ENCODE peak calls at places on chromosomes 6 and 20, in eight cellular contexts. D, C, G, W, S, Y, R and Q are unnamed samples.
A peak's percentile ranks its signal among the peaks of the same experiment; 100 is the strongest.

GRCh38 chr6:156977527-156978291 is 200.5 kb downstream of the ARID1B start:
- DNase-seq in D (no peak), C (no peak), G (no peak), W (no peak), S (peak; percentile 30), Y (peak; percentile 42), R (no peak), Q (peak; percentile 62)

GRCh38 chr6:134822920-134823430 is 126.9 kb downstream of the ALDH8A1 start:
- DNase-seq in D (peak; percentile 10), C (peak; percentile 66), G (peak; percentile 24), W (peak; percentile 25), S (peak; percentile 87), Y (no peak), R (no peak), Q (peak; percentile 93)

GRCh38 chr6:16654703-16655102 is 106.6 kb downstream of the ATXN1 start:
- DNase-seq in D (no peak), C (no peak), G (no peak), W (no peak), S (no peak), Y (no peak), R (no peak), Q (no peak)

GRCh38 chr6:89302195-89302770 is 12.8 kb downstream of the GABRR2 start:
- DNase-seq in D (no peak), C (no peak), G (no peak), W (no peak), S (no peak), Y (no peak), R (no peak), Q (no peak)

GRCh38 chr20:4021905-4022304 is 6.5 kb upstream of the RNF24 start:
- DNase-seq in D (no peak), C (no peak), G (no peak), W (no peak), S (peak; percentile 29), Y (no peak), R (no peak), Q (peak; percentile 45)

GRCh38 chr20:13507646-13508045 is 131.1 kb downstream of the TASP1 start:
- DNase-seq in D (no peak), C (no peak), G (no peak), W (no peak), S (no peak), Y (no peak), R (no peak), Q (no peak)

GRCh38 chr6:52176550-52176949 is 9.6 kb upstream of the IL17A start:
- DNase-seq in D (no peak), C (no peak), G (no peak), W (no peak), S (no peak), Y (no peak), R (no peak), Q (no peak)

GRCh38 chr6:81465859-81466258 is 286.6 kb downstream of the TENT5A start:
- DNase-seq in D (no peak), C (no peak), G (no peak), W (no peak), S (peak; percentile 30), Y (no peak), R (no peak), Q (peak; percentile 61)

GRCh38 chr20:24492031-24492607 is 22.7 kb downstream of the SYNDIG1 start:
- DNase-seq in D (no peak), C (peak; percentile 18), G (no peak), W (no peak), S (no peak), Y (no peak), R (no peak), Q (no peak)

GRCh38 chr20:52150440-52151258 is 40.9 kb downstream of the ZFP64 start:
- DNase-seq in D (no peak), C (peak; percentile 65), G (no peak), W (no peak), S (peak; percentile 56), Y (no peak), R (no peak), Q (peak; percentile 70)

GRCh38 chr6:3610206-3610605 is 141.3 kb downstream of the PXDC1 start:
- DNase-seq in D (no peak), C (no peak), G (no peak), W (no peak), S (peak; percentile 47), Y (no peak), R (no peak), Q (no peak)

GRCh38 chr20:42852691-42853090 is 337.0 kb downstream of the PTPRT start:
- DNase-seq in D (no peak), C (no peak), G (no peak), W (no peak), S (no peak), Y (no peak), R (no peak), Q (no peak)

GRCh38 chr20:47350691-47351545 is 5.6 kb downstream of the ZMYND8 start:
- DNase-seq in D (no peak), C (no peak), G (no peak), W (no peak), S (no peak), Y (no peak), R (no peak), Q (no peak)

GRCh38 chr20:58981564-58982364 is 708 bp downstream of the NELFCD start:
- DNase-seq in D (no peak), C (peak; percentile 67), G (no peak), W (no peak), S (peak; percentile 21), Y (no peak), R (no peak), Q (peak; percentile 33)

GRCh38 chr20:50381771-50382593 is 128.2 kb upstream of the PTPN1 start:
- DNase-seq in D (no peak), C (no peak), G (no peak), W (no peak), S (no peak), Y (no peak), R (no peak), Q (no peak)

GRCh38 chr20:51004781-51005180 is 18.1 kb downstream of the KCNG1 start:
- DNase-seq in D (no peak), C (no peak), G (no peak), W (no peak), S (no peak), Y (no peak), R (no peak), Q (no peak)

DNA sequence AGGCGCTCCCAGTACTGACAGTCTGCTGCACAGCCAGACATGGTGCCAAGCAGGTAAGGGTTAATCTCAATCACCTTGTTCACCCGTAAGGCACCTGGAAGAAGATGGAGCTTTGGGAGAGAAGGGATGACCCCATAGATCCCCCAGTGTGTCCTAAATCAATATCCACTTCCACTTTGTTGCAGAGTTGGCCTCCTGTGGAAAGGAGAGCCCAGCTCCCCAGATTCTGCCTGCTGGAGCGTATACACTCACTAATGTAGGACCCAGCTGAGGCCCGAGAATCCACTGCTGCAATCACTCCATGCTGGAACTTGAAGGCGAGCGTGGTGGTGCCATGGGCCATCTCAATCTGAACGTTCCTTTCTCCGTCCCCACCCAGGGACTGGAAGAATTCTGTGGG is 1.2 kb downstream of the PSMB8 start:
- DNase-seq in D (no peak), C (no peak), G (no peak), W (no peak), S (no peak), Y (no peak), R (no peak), Q (no peak)
- H3K4me3 ChIP-seq in D (no peak overlapping the region), C (no peak overlapping the region), G (peak overlapping the region; percentile 85), W (no peak overlapping the region), S (no peak overlapping the region), Y (no peak overlapping the region), R (no peak overlapping the region), Q (no peak overlapping the region)

GRCh38 chr6:148779142-148779562 is 32.3 kb downstream of the UST start:
- DNase-seq in D (no peak), C (no peak), G (no peak), W (peak; percentile 45), S (no peak), Y (no peak), R (no peak), Q (peak; percentile 83)

GRCh38 chr6:148776321-148776966 is 29.6 kb downstream of the UST start:
- DNase-seq in D (no peak), C (peak; percentile 26), G (no peak), W (no peak), S (peak; percentile 78), Y (no peak), R (no peak), Q (peak; percentile 83)

DNA sequence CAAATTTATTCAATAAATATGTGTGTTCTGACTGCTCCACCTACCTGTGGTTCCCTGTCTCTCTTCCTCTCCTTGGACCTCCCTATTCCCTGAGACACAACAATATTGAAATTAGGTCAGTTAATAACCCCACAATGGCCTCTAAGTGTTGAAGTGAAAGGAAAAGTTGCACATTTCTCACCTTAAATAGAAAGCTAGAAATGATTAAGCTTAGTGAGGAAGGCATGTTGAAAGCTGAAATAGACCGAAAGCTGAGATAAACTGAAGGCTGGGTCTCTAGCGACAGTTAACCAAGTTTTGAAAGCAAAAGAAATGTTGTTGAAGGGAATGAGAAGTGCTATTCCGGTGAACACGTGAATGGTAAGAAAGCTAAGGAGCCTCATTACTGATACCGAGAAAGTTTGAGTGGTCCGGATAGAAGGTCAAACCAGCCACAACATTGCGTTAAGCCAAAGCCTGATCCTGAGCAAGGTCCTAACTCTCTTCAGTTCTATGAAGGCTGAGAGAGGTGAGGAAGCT is 34.1 kb downstream of the UST start:
- DNase-seq in D (no peak), C (no peak), G (no peak), W (no peak), S (no peak), Y (no peak), R (no peak), Q (no peak)
- TF ChIP-seq CTCF in D (no peak), C (no peak), G (no peak), W (no peak), S (no peak), Y (no peak), R (no peak), Q (no peak)

GRCh38 chr6:32252326-32253009 is 28.6 kb upstream of the NOTCH4 start:
- DNase-seq in D (no peak), C (no peak), G (no peak), W (no peak), S (no peak), Y (no peak), R (no peak), Q (no peak)

GRCh38 chr6:32249262-32249661 is 25.4 kb upstream of the NOTCH4 start:
- DNase-seq in D (no peak), C (no peak), G (no peak), W (no peak), S (no peak), Y (no peak), R (no peak), Q (no peak)

GRCh38 chr6:32255212-32256153 is 31.6 kb upstream of the NOTCH4 start:
- DNase-seq in D (peak; percentile 62), C (peak; percentile 72), G (peak; percentile 60), W (no peak), S (peak; percentile 92), Y (peak; percentile 52), R (peak; percentile 63), Q (peak; percentile 95)

DNA sequence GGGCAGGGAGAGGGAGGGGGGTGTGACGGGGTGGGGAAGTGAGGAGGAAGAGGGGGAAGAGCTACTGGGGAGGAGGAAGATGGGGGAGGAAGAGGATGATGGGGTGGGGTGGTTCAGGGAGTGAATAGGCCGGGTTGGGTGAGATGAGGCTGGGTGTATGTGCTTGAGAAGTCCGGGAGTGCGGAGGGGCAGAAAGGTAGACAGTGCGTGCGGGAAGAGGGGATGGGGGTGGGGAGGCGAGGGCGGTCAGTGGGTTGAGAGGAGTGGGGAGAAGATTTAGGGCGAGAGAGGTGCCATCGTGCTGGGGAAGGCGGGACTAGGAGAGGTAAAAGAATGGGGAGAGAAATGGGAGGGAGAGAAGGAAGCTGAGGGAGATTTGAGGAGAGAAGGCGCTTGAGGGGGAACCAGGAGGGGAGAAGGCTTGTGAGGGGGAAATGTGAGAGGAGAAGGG is 30.9 kb upstream of the NOTCH4 start:
- DNase-seq in D (peak; percentile 19), C (peak; percentile 25), G (no peak), W (no peak), S (no peak), Y (no peak), R (no peak), Q (no peak)
- H3K4me3 ChIP-seq in D (peak overlapping the region; percentile 51), C (peak overlapping the region; percentile 11), G (peak overlapping the region; percentile 60), W (no peak overlapping the region), S (peak overlapping the region; percentile 39), Y (peak overlapping the region; percentile 38), R (no peak overlapping the region), Q (peak overlapping the region; percentile 43)

GRCh38 chr6:130037207-130037811 is 18.9 kb downstream of the L3MBTL3 start:
- DNase-seq in D (no peak), C (peak; percentile 10), G (no peak), W (no peak), S (peak; percentile 13), Y (no peak), R (no peak), Q (peak; percentile 20)
- TF ChIP-seq CTCF in D (peak; percentile 56), C (peak; percentile 27), G (peak; percentile 46), W (no peak), S (peak; percentile 45), Y (peak; percentile 20), R (no peak), Q (peak; percentile 51)